ENCODE peak calls at places on chromosomes 13 and 19, in six cellular contexts. V is left colon, Z is upper lobe of right lung, I is ELR, S is GM19239, B is NCI-H2081 treated with DMSO at 0.1 percent for 48 hours. T is an unnamed sample.

GRCh38 chr19:5254543-5254942 is 86.1 kb downstream of the PTPRS start:
- DNase-seq in V (no peak), Z (no peak), I (no peak), S (no peak), B (no peak), T (no peak)

GRCh38 chr19:46241676-46242075 is 12.1 kb downstream of the IGFL1 start:
- DNase-seq in V (no peak), Z (no peak), I (no peak), S (no peak), B (no peak), T (no peak)

GRCh38 chr13:113275387-113275786 is 21.7 kb upstream of the LAMP1 start:
- DNase-seq in V (peak), Z (no peak), I (peak), S (no peak), B (no peak), T (no peak)

GRCh38 chr13:72542241-72542640 is 185.2 kb downstream of the MZT1 start:
- DNase-seq in V (no peak), Z (no peak), I (no peak), S (no peak), B (no peak), T (no peak)

GRCh38 chr19:15137777-15138176 is 30.6 kb downstream of the SYDE1 start:
- DNase-seq in V (no peak), Z (no peak), I (peak), S (no peak), B (no peak), T (no peak)

GRCh38 chr19:778910-779653 is 18.2 kb upstream of the PTBP1 start:
- DNase-seq in V (no peak), Z (no peak), I (peak), S (no peak), B (no peak), T (no peak)

GRCh38 chr19:4059931-4060620 is 6.6 kb downstream of the ZBTB7A start:
- DNase-seq in V (peak), Z (peak), I (no peak), S (no peak), B (no peak), T (no peak)

GRCh38 chr19:55160128-55160985 is 2.8 kb upstream of the TNNI3 start:
- DNase-seq in V (peak), Z (peak), I (peak), S (peak), B (peak), T (peak)

GRCh38 chr13:32164622-32165268 is 133.2 kb downstream of the FRY start:
- DNase-seq in V (peak), Z (no peak), I (peak), S (peak), B (peak), T (no peak)

GRCh38 chr13:87859261-87859660 is 188.1 kb downstream of the SLITRK5 start:
- DNase-seq in V (no peak), Z (no peak), I (no peak), S (no peak), B (no peak), T (no peak)

GRCh38 chr13:71867101-71867814 is at the start of gene DACH1:
- DNase-seq in V (peak), Z (peak), I (peak), S (peak), B (no peak), T (peak)

GRCh38 chr13:31200636-31200970 is 828 bp downstream of the B3GLCT start:
- DNase-seq in V (peak), Z (peak), I (peak), S (no peak), B (no peak), T (no peak)

GRCh38 chr19:16822648-16823047 is 6.5 kb upstream of the SIN3B start:
- DNase-seq in V (no peak), Z (no peak), I (peak), S (no peak), B (no peak), T (no peak)

GRCh38 chr13:43143591-43143990 is 120.2 kb downstream of the DNAJC15 start:
- DNase-seq in V (no peak), Z (no peak), I (peak), S (no peak), B (no peak), T (no peak)

GRCh38 chr19:15115762-15116615 is 8.8 kb downstream of the SYDE1 start:
- DNase-seq in V (no peak), Z (no peak), I (no peak), S (no peak), B (no peak), T (no peak)

GRCh38 chr13:20222553-20222952 is 9.6 kb downstream of the GJB6 start:
- DNase-seq in V (no peak), Z (no peak), I (no peak), S (no peak), B (no peak), T (no peak)

GRCh38 chr13:113598481-113598880 is 13.9 kb downstream of the TFDP1 start:
- DNase-seq in V (no peak), Z (peak), I (no peak), S (no peak), B (no peak), T (no peak)

GRCh38 chr13:43193789-43194188 is 170.4 kb downstream of the DNAJC15 start:
- DNase-seq in V (no peak), Z (no peak), I (no peak), S (no peak), B (no peak), T (no peak)

GRCh38 chr19:13766095-13766481 is 1.8 kb downstream of the MRI1 start:
- DNase-seq in V (no peak), Z (no peak), I (no peak), S (no peak), B (no peak), T (no peak)

GRCh38 chr19:43763473-43763939 is 8.7 kb upstream of the SMG9 start:
- DNase-seq in V (no peak), Z (no peak), I (peak), S (no peak), B (no peak), T (no peak)

GRCh38 chr13:94168784-94169512 is 310.5 kb downstream of the DCT start:
- DNase-seq in V (no peak), Z (no peak), I (no peak), S (no peak), B (no peak), T (no peak)

GRCh38 chr19:2607712-2608601 is 94.5 kb downstream of the GNG7 start:
- DNase-seq in V (no peak), Z (no peak), I (no peak), S (no peak), B (no peak), T (no peak)

GRCh38 chr19:15252398-15253018 is 20.3 kb upstream of the EPHX3 start:
- DNase-seq in V (no peak), Z (no peak), I (peak), S (no peak), B (no peak), T (no peak)

GRCh38 chr13:50919291-50919690 is 9.7 kb downstream of the RNASEH2B start:
- DNase-seq in V (no peak), Z (no peak), I (no peak), S (no peak), B (no peak), T (no peak)

GRCh38 chr13:49844191-49844590 is 51.7 kb upstream of the KPNA3 start:
- DNase-seq in V (no peak), Z (no peak), I (no peak), S (no peak), B (no peak), T (no peak)

GRCh38 chr13:52414963-52415362 is 9.0 kb upstream of the THSD1 start:
- DNase-seq in V (no peak), Z (no peak), I (peak), S (no peak), B (no peak), T (no peak)

GRCh38 chr19:34256835-34257558 is 2.6 kb downstream of the GARRE1 start:
- DNase-seq in V (no peak), Z (no peak), I (no peak), S (no peak), B (no peak), T (no peak)

GRCh38 chr19:13872339-13872694 is 4.6 kb upstream of the NANOS3 start:
- DNase-seq in V (no peak), Z (no peak), I (no peak), S (no peak), B (no peak), T (no peak)

GRCh38 chr19:782195-783043 is 14.8 kb upstream of the PTBP1 start:
- DNase-seq in V (no peak), Z (no peak), I (peak), S (no peak), B (no peak), T (no peak)

GRCh38 chr13:112959206-112959605 is 9.8 kb upstream of the MCF2L start:
- DNase-seq in V (no peak), Z (no peak), I (no peak), S (no peak), B (no peak), T (no peak)

GRCh38 chr13:74187564-74187963 is 53.4 kb upstream of the KLF12 start:
- DNase-seq in V (no peak), Z (no peak), I (peak), S (no peak), B (no peak), T (no peak)

GRCh38 chr19:9986787-9987281 is 23.5 kb downstream of the COL5A3 start:
- DNase-seq in V (no peak), Z (no peak), I (no peak), S (no peak), B (no peak), T (no peak)

T was measured in NCI-H1436 treated with DMSO at 0.1 percent for 48 hours.